ENCODE peak calls at places on chromosomes 11 and 22, in four cellular contexts. D is CD4-positive, alpha-beta T cell; F is AG04450; N is GM13976. C is an unnamed sample.

GRCh38 chr11:101456812-101457211 is 127.0 kb downstream of the TRPC6 start:
- DNase-seq in D (no peak), F (no peak), N (no peak), C (peak; percentile 14)

GRCh38 chr22:31289335-31289734 is 3.0 kb downstream of the PIK3IP1 start:
- DNase-seq in D (no peak), F (no peak), N (no peak), C (peak; percentile 72)

GRCh38 chr11:1346669-1347390 is 37.4 kb upstream of the TOLLIP start:
- DNase-seq in D (no peak), F (no peak), N (no peak), C (no peak)

GRCh38 chr22:49297871-49298721 is 529.6 kb downstream of the BRD1 start:
- DNase-seq in D (no peak), F (no peak), N (no peak), C (no peak)

GRCh38 chr11:48055292-48056132 is 75.2 kb downstream of the PTPRJ start:
- DNase-seq in D (peak; percentile 36), F (no peak), N (no peak), C (peak; percentile 45)

GRCh38 chr11:12534549-12534948 is 139.7 kb upstream of the TEAD1 start:
- DNase-seq in D (no peak), F (no peak), N (no peak), C (peak; percentile 37)

GRCh38 chr11:12077535-12078280 is 32.7 kb upstream of the MICAL2 start:
- DNase-seq in D (no peak), F (no peak), N (no peak), C (no peak)

GRCh38 chr11:109697140-109697843 is 275.3 kb downstream of the C11orf87 start:
- DNase-seq in D (no peak), F (peak; percentile 15), N (peak; percentile 27), C (peak; percentile 5)

GRCh38 chr11:130201026-130201425 is 41.4 kb downstream of the ST14 start:
- DNase-seq in D (no peak), F (no peak), N (no peak), C (no peak)

GRCh38 chr22:37077802-37078448 is 26.4 kb downstream of the KCTD17 start:
- DNase-seq in D (peak; percentile 83), F (peak; percentile 10), N (peak; percentile 93), C (peak; percentile 52)

GRCh38 chr11:60978546-60979380 is 7.3 kb downstream of the CD6 start:
- DNase-seq in D (peak; percentile 38), F (no peak), N (no peak), C (peak; percentile 35)

GRCh38 chr11:117146521-117146920 is 2.4 kb downstream of the PAFAH1B2 start:
- DNase-seq in D (no peak), F (no peak), N (no peak), C (no peak)

GRCh38 chr22:49969751-49970527 is 9.4 kb downstream of the PIM3 start:
- DNase-seq in D (no peak), F (no peak), N (no peak), C (no peak)

GRCh38 chr22:31947296-31947695 is 3.0 kb downstream of the YWHAH start:
- DNase-seq in D (no peak), F (no peak), N (peak; percentile 66), C (peak; percentile 80)

GRCh38 chr11:123174196-123175183 is 20.6 kb downstream of the CLMP start:
- DNase-seq in D (no peak), F (peak; percentile 96), N (no peak), C (no peak)

GRCh38 chr11:36683823-36684222 is 85.8 kb upstream of the RAG2 start:
- DNase-seq in D (no peak), F (no peak), N (no peak), C (no peak)

GRCh38 chr22:28001171-28001835 is 82.2 kb upstream of the PITPNB start:
- DNase-seq in D (no peak), F (no peak), N (no peak), C (no peak)

GRCh38 chr11:26087095-26087935 is 244.6 kb upstream of the ANO3 start:
- DNase-seq in D (no peak), F (no peak), N (peak; percentile 27), C (no peak)

GRCh38 chr11:116530705-116531104 is 242.1 kb downstream of the BUD13 start:
- DNase-seq in D (no peak), F (no peak), N (no peak), C (no peak)

GRCh38 chr22:36913431-36914382 is at the start of gene CSF2RB:
- DNase-seq in D (no peak), F (no peak), N (peak; percentile 54), C (no peak)

GRCh38 chr22:33577862-33578411 is 342.3 kb downstream of the LARGE1 start:
- DNase-seq in D (no peak), F (no peak), N (no peak), C (peak; percentile 62)

GRCh38 chr11:96188625-96189006 is 154.4 kb downstream of the MAML2 start:
- DNase-seq in D (no peak), F (no peak), N (peak; percentile 52), C (no peak)

GRCh38 chr22:45225732-45226560 is 14.7 kb downstream of the KIAA0930 start:
- DNase-seq in D (no peak), F (no peak), N (no peak), C (no peak)

GRCh38 chr11:48384670-48385069 is 18.4 kb upstream of the OR4C5 start:
- DNase-seq in D (no peak), F (no peak), N (no peak), C (no peak)

GRCh38 chr11:44120169-44120568 is 24.7 kb downstream of the EXT2 start:
- DNase-seq in D (no peak), F (no peak), N (no peak), C (no peak)

GRCh38 chr22:21650280-21650679 is 8.2 kb downstream of the SDF2L1 start:
- DNase-seq in D (no peak), F (no peak), N (no peak), C (no peak)

GRCh38 chr22:32199961-32200360 is 4.9 kb downstream of the RFPL2 start:
- DNase-seq in D (no peak), F (no peak), N (no peak), C (no peak)